ENCODE peak calls at places on chromosomes 7 and 10, in ten cellular contexts. V is stomach, E is spleen, B is adrenal gland, W is K562, M is thoracic aorta, Y is ovary, L is neural progenitor cell, U is pancreas, A is colonic mucosa. N is an unnamed sample.

GRCh38 chr10:102435529-102436233 is 3.3 kb upstream of the CUEDC2 start:
- DNase-seq in B (no peak), U (no peak), E (no peak), A (no peak), Y (peak; percentile 61), V (no peak), M (no peak), W (peak; percentile 87), L (no peak), N (no peak)

GRCh38 chr7:35728412-35729060 is 33.6 kb upstream of the HERPUD2 start:
- DNase-seq in M (no peak), Y (no peak), U (no peak), A (no peak), E (no peak), B (no peak), W (no peak), V (no peak), L (no peak), N (no peak)

GRCh38 chr7:27179030-27179429 is 4.9 kb upstream of the HOXA10 start:
- DNase-seq in L (no peak), B (no peak), E (peak; percentile 14), A (no peak), U (no peak), M (no peak), Y (no peak), W (no peak), V (no peak), N (no peak)

GRCh38 chr7:36747251-36747968 is 23.1 kb upstream of the AOAH start:
- DNase-seq in L (no peak), M (no peak), Y (no peak), W (no peak), B (no peak), E (no peak), A (no peak), U (no peak), V (no peak), N (no peak)

GRCh38 chr7:132575987-132576722 is at the start of gene PLXNA4:
- DNase-seq in U (peak; percentile 69), L (peak; percentile 52), W (no peak), E (no peak), A (no peak), Y (peak; percentile 42), V (no peak), M (no peak), B (no peak), N (no peak)

GRCh38 chr10:79374312-79375191 is 27.3 kb downstream of the PPIF start:
- DNase-seq in A (peak; percentile 86), M (no peak), B (peak; percentile 71), L (peak; percentile 85), V (peak; percentile 89), W (peak; percentile 87), U (peak; percentile 90), E (peak; percentile 93), Y (peak; percentile 84), N (peak; percentile 84)

GRCh38 chr7:134778941-134779740 is at the start of gene CALD1:
- DNase-seq in V (peak; percentile 57), W (no peak), E (no peak), A (peak; percentile 57), M (peak; percentile 71), Y (peak; percentile 69), B (peak; percentile 52), L (peak; percentile 88), U (no peak), N (peak; percentile 67)

GRCh38 chr10:127695431-127695830 is 41.6 kb upstream of the FOXI2 start:
- DNase-seq in B (no peak), E (no peak), M (no peak), A (no peak), W (no peak), V (no peak), U (no peak), Y (no peak), L (no peak), N (no peak)

GRCh38 chr7:100444311-100445278 is 8.3 kb upstream of the PPP1R35 start:
- DNase-seq in V (no peak), U (peak; percentile 30), B (peak; percentile 72), Y (no peak), M (no peak), E (peak; percentile 80), W (peak; percentile 84), A (no peak), L (no peak), N (peak; percentile 44)

GRCh38 chr10:91672021-91672608 is 39.2 kb upstream of the PPP1R3C start:
- DNase-seq in V (no peak), L (peak; percentile 59), M (no peak), Y (no peak), E (no peak), B (no peak), A (no peak), U (no peak), W (peak; percentile 27), N (no peak)

GRCh38 chr7:117892821-117893220 is 19.6 kb upstream of the CTTNBP2 start:
- DNase-seq in W (no peak), A (no peak), V (no peak), L (no peak), U (no peak), E (no peak), Y (no peak), B (no peak), M (no peak), N (no peak)

DNA sequence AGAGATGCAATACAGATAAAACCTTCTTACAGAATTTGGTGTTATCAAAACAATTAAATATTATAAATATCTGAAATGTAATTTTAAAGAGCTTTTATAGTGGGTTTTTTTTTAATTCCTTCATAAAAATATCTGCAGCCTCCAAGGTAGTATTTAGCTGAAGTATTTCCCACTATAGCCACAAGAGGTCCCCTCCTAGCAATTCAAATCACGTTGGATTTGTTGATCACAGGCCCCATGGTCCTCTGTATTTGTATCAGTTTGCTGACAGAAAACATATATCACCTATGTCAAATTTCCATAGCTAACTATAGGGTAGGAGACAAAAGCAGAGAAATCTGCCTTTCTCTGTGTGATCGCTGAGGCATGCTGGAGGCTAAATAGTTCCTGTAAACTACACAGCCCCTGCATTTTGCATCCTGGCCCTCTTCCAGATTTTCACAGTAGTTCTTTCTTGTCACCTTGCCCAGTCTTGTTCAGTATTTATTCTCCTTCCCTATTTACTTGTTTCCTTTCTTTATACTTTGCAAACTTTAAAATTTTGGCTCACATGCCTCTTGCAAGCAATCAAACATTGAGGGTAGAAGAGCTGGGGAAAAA is 1.8 kb upstream of the CTNNA3 start:
- DNase-seq in U (no peak), L (peak; percentile 45), A (peak; percentile 19), E (no peak), Y (no peak), M (no peak), B (peak; percentile 19), W (peak; percentile 42), V (no peak), N (no peak)
- H3K4me1 ChIP-seq in U (no peaks in the 10 kb centered on the region), L (peaks cover 7% of the 10 kb centered on the region), A (no peaks in the 10 kb centered on the region), E (peaks cover 4% of the 10 kb centered on the region), Y (peaks cover 2% of the 10 kb centered on the region), M (peaks cover 38% of the 10 kb centered on the region), B (peaks cover 4% of the 10 kb centered on the region), W (no peaks in the 10 kb centered on the region), V (peaks cover 15% of the 10 kb centered on the region), N (no peaks in the 10 kb centered on the region)

DNA sequence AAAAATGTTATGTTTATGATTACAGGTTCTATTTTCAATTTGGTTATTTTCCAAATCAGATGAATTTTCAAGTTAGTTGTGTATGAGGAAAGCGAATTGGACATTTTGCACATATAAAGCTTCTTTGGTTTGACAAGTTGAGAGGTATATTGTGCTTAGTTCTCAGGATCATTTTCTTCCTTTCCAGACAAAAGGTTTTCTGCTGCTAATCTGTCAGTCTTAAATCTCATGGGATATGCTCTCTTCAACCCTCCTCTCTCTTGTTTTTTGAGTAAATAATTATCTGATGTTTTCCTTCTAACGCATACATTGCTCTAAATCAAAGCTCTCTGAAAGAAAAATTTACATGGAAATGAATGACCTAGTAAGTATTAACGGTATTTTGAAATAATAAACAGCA is 77.9 kb downstream of the PPP1R3A start:
- DNase-seq in B (no peak), M (no peak), V (no peak), A (no peak), Y (no peak), U (no peak), E (no peak), L (no peak), W (no peak), N (no peak)
- H3K4me1 ChIP-seq in B (no peaks in the 10 kb centered on the region), M (no peaks in the 10 kb centered on the region), V (no peaks in the 10 kb centered on the region), A (no peaks in the 10 kb centered on the region), Y (no peaks in the 10 kb centered on the region), U (no peaks in the 10 kb centered on the region), E (no peaks in the 10 kb centered on the region), L (no peaks in the 10 kb centered on the region), W (no peaks in the 10 kb centered on the region), N (no peaks in the 10 kb centered on the region)

GRCh38 chr7:157404002-157404401 is 67.2 kb downstream of the DNAJB6 start:
- DNase-seq in A (no peak), E (no peak), Y (no peak), W (no peak), U (no peak), M (no peak), L (no peak), B (no peak), V (no peak), N (no peak)
- H3K4me1 ChIP-seq in A (no peaks in the 10 kb centered on the region), E (peaks cover 24% of the 10 kb centered on the region), Y (peaks cover 10% of the 10 kb centered on the region), W (peaks cover 93% of the 10 kb centered on the region), U (no peaks in the 10 kb centered on the region), M (peaks cover 6% of the 10 kb centered on the region), L (no peaks in the 10 kb centered on the region), B (peaks cover 25% of the 10 kb centered on the region), V (peaks cover 18% of the 10 kb centered on the region), N (no peaks in the 10 kb centered on the region)

GRCh38 chr10:119289227-119289925 is 82.0 kb downstream of the GRK5 start:
- DNase-seq in Y (no peak), W (no peak), E (no peak), M (no peak), B (no peak), U (peak; percentile 9), A (no peak), L (no peak), V (peak; percentile 50), N (no peak)

GRCh38 chr10:119286983-119287612 is 79.7 kb downstream of the GRK5 start:
- DNase-seq in M (no peak), U (no peak), Y (no peak), W (no peak), L (no peak), B (no peak), E (no peak), V (no peak), A (no peak), N (no peak)

GRCh38 chr10:119290301-119291036 is 83.1 kb downstream of the GRK5 start:
- DNase-seq in W (no peak), M (no peak), A (no peak), U (peak; percentile 6), Y (no peak), L (no peak), V (no peak), B (no peak), E (no peak), N (no peak)

GRCh38 chr10:119287613-119287991 is 80.2 kb downstream of the GRK5 start:
- DNase-seq in U (peak; percentile 21), W (no peak), B (no peak), M (no peak), A (no peak), V (no peak), E (no peak), L (no peak), Y (no peak), N (no peak)

DNA sequence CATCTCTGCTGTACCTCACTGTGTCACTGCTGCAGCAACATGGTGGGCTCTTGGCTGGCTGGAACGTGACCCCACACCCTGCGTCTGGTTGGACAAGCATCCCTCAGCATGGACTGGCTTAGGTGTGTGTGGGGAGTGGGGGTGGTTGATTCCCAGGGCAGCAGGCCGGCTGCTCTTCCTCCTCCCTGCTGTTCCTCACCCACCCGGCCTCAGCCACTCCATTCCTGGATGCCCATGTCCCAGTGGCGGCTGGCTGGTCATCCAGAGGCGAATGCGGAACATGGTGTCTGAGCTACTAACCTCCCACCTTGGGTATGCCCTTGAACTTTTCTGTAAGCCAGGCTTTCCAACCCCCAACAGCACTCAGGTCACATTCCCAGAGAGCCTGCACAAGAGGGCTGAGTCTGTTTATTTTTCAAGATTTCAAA is 81.2 kb downstream of the GRK5 start:
- DNase-seq in M (no peak), W (no peak), A (no peak), L (no peak), B (no peak), V (no peak), U (no peak), E (no peak), Y (no peak), N (no peak)
- H3K4me1 ChIP-seq in M (peaks cover 85% of the 10 kb centered on the region), W (peaks cover 4% of the 10 kb centered on the region), A (no peaks in the 10 kb centered on the region), L (peaks cover 7% of the 10 kb centered on the region), B (peaks cover 51% of the 10 kb centered on the region), V (peaks cover 94% of the 10 kb centered on the region), U (no peaks in the 10 kb centered on the region), E (peaks cover 86% of the 10 kb centered on the region), Y (peaks cover 54% of the 10 kb centered on the region), N (peaks cover 29% of the 10 kb centered on the region)

N was measured in transverse colon.